ENCODE peak calls at places on chromosomes 16 and 17, in eight cellular contexts. One of them, this sample, is unnamed.

GRCh38 chr17:7548585-7549400 is at the start of gene TNFSF12:
- DNase-seq in GM23338: peak
- DNase-seq in RWPE1: no peak
- DNase-seq in CD4-positive, alpha-beta T cell: peak
- DNase-seq in AG09309: no peak
- DNase-seq in cardiac fibroblast: peak
- DNase-seq in CD8-positive, alpha-beta T cell: peak
- DNase-seq in fibroblast of mammary gland: no peak
- DNase-seq in this sample: peak

GRCh38 chr17:933168-934083 is 46.1 kb downstream of the NXN start:
- DNase-seq in CD4-positive, alpha-beta T cell: no peak
- DNase-seq in RWPE1: peak
- DNase-seq in cardiac fibroblast: peak
- DNase-seq in AG09309: peak
- DNase-seq in CD8-positive, alpha-beta T cell: no peak
- DNase-seq in fibroblast of mammary gland: peak
- DNase-seq in GM23338: peak
- DNase-seq in this sample: peak

GRCh38 chr16:68288252-68288650 is 22.5 kb downstream of the SLC7A6OS start:
- DNase-seq in fibroblast of mammary gland: no peak
- DNase-seq in GM23338: no peak
- DNase-seq in RWPE1: no peak
- DNase-seq in cardiac fibroblast: no peak
- DNase-seq in CD4-positive, alpha-beta T cell: no peak
- DNase-seq in CD8-positive, alpha-beta T cell: no peak
- DNase-seq in AG09309: no peak
- DNase-seq in this sample: no peak

GRCh38 chr17:41013181-41013580 is 4.3 kb upstream of the KRTAP3-1 start:
- DNase-seq in cardiac fibroblast: no peak
- DNase-seq in fibroblast of mammary gland: peak
- DNase-seq in RWPE1: no peak
- DNase-seq in GM23338: no peak
- DNase-seq in AG09309: peak
- DNase-seq in CD4-positive, alpha-beta T cell: no peak
- DNase-seq in CD8-positive, alpha-beta T cell: no peak
- DNase-seq in this sample: peak

GRCh38 chr16:72464597-72465368 is 292.8 kb upstream of the PMFBP1 start:
- DNase-seq in GM23338: no peak
- DNase-seq in fibroblast of mammary gland: no peak
- DNase-seq in CD4-positive, alpha-beta T cell: no peak
- DNase-seq in RWPE1: no peak
- DNase-seq in CD8-positive, alpha-beta T cell: no peak
- DNase-seq in cardiac fibroblast: no peak
- DNase-seq in AG09309: no peak
- DNase-seq in this sample: no peak

GRCh38 chr16:24734382-24734781 is 4.9 kb downstream of the TNRC6A start:
- DNase-seq in fibroblast of mammary gland: peak
- DNase-seq in AG09309: no peak
- DNase-seq in cardiac fibroblast: peak
- DNase-seq in GM23338: no peak
- DNase-seq in RWPE1: no peak
- DNase-seq in CD8-positive, alpha-beta T cell: no peak
- DNase-seq in CD4-positive, alpha-beta T cell: no peak
- DNase-seq in this sample: no peak

GRCh38 chr17:19744922-19745757 is 3.0 kb downstream of the ALDH3A1 start:
- DNase-seq in CD4-positive, alpha-beta T cell: peak
- DNase-seq in cardiac fibroblast: peak
- DNase-seq in GM23338: peak
- DNase-seq in RWPE1: no peak
- DNase-seq in fibroblast of mammary gland: peak
- DNase-seq in AG09309: no peak
- DNase-seq in CD8-positive, alpha-beta T cell: peak
- DNase-seq in this sample: peak

GRCh38 chr17:67025216-67025792 is 19.1 kb upstream of the CACNG1 start:
- DNase-seq in RWPE1: no peak
- DNase-seq in CD4-positive, alpha-beta T cell: no peak
- DNase-seq in GM23338: no peak
- DNase-seq in AG09309: no peak
- DNase-seq in CD8-positive, alpha-beta T cell: no peak
- DNase-seq in cardiac fibroblast: no peak
- DNase-seq in fibroblast of mammary gland: no peak
- DNase-seq in this sample: no peak

GRCh38 chr17:41982026-41982989 is 15.7 kb downstream of the CNP start:
- DNase-seq in fibroblast of mammary gland: peak
- DNase-seq in AG09309: no peak
- DNase-seq in GM23338: no peak
- DNase-seq in RWPE1: no peak
- DNase-seq in cardiac fibroblast: no peak
- DNase-seq in CD4-positive, alpha-beta T cell: no peak
- DNase-seq in CD8-positive, alpha-beta T cell: no peak
- DNase-seq in this sample: no peak

GRCh38 chr17:67200727-67201301 is 44.2 kb downstream of the HELZ start:
- DNase-seq in RWPE1: peak
- DNase-seq in fibroblast of mammary gland: peak
- DNase-seq in cardiac fibroblast: no peak
- DNase-seq in CD8-positive, alpha-beta T cell: no peak
- DNase-seq in GM23338: peak
- DNase-seq in CD4-positive, alpha-beta T cell: no peak
- DNase-seq in AG09309: no peak
- DNase-seq in this sample: peak

GRCh38 chr16:21156767-21157467 is 1.6 kb upstream of the LDAF1 start:
- DNase-seq in fibroblast of mammary gland: peak
- DNase-seq in CD8-positive, alpha-beta T cell: no peak
- DNase-seq in cardiac fibroblast: peak
- DNase-seq in RWPE1: peak
- DNase-seq in CD4-positive, alpha-beta T cell: no peak
- DNase-seq in GM23338: peak
- DNase-seq in AG09309: peak
- DNase-seq in this sample: peak

GRCh38 chr17:6303664-6304063 is 131.3 kb downstream of the AIPL1 start:
- DNase-seq in AG09309: no peak
- DNase-seq in CD8-positive, alpha-beta T cell: no peak
- DNase-seq in CD4-positive, alpha-beta T cell: no peak
- DNase-seq in fibroblast of mammary gland: no peak
- DNase-seq in GM23338: peak
- DNase-seq in RWPE1: peak
- DNase-seq in cardiac fibroblast: peak
- DNase-seq in this sample: peak

GRCh38 chr16:3570420-3571062 is 6.7 kb downstream of the NLRC3 start:
- DNase-seq in fibroblast of mammary gland: no peak
- DNase-seq in GM23338: no peak
- DNase-seq in CD4-positive, alpha-beta T cell: no peak
- DNase-seq in AG09309: no peak
- DNase-seq in RWPE1: no peak
- DNase-seq in CD8-positive, alpha-beta T cell: no peak
- DNase-seq in cardiac fibroblast: no peak
- DNase-seq in this sample: no peak

GRCh38 chr16:87006021-87006420 is 311.2 kb downstream of the C16orf95 start:
- DNase-seq in fibroblast of mammary gland: no peak
- DNase-seq in CD8-positive, alpha-beta T cell: no peak
- DNase-seq in CD4-positive, alpha-beta T cell: no peak
- DNase-seq in RWPE1: no peak
- DNase-seq in AG09309: no peak
- DNase-seq in GM23338: no peak
- DNase-seq in cardiac fibroblast: no peak
- DNase-seq in this sample: no peak

GRCh38 chr16:87012954-87013938 is 303.9 kb downstream of the C16orf95 start:
- DNase-seq in AG09309: no peak
- DNase-seq in RWPE1: no peak
- DNase-seq in GM23338: peak
- DNase-seq in cardiac fibroblast: no peak
- DNase-seq in fibroblast of mammary gland: no peak
- DNase-seq in CD8-positive, alpha-beta T cell: no peak
- DNase-seq in CD4-positive, alpha-beta T cell: no peak
- DNase-seq in this sample: no peak

GRCh38 chr16:87007907-87008306 is 309.3 kb downstream of the C16orf95 start:
- DNase-seq in AG09309: no peak
- DNase-seq in CD4-positive, alpha-beta T cell: no peak
- DNase-seq in GM23338: no peak
- DNase-seq in CD8-positive, alpha-beta T cell: no peak
- DNase-seq in fibroblast of mammary gland: no peak
- DNase-seq in RWPE1: no peak
- DNase-seq in cardiac fibroblast: no peak
- DNase-seq in this sample: no peak

GRCh38 chr16:87006789-87007745 is 310.1 kb downstream of the C16orf95 start:
- DNase-seq in CD4-positive, alpha-beta T cell: no peak
- DNase-seq in GM23338: no peak
- DNase-seq in RWPE1: no peak
- DNase-seq in fibroblast of mammary gland: peak
- DNase-seq in CD8-positive, alpha-beta T cell: no peak
- DNase-seq in AG09309: no peak
- DNase-seq in cardiac fibroblast: no peak
- DNase-seq in this sample: no peak

DNA sequence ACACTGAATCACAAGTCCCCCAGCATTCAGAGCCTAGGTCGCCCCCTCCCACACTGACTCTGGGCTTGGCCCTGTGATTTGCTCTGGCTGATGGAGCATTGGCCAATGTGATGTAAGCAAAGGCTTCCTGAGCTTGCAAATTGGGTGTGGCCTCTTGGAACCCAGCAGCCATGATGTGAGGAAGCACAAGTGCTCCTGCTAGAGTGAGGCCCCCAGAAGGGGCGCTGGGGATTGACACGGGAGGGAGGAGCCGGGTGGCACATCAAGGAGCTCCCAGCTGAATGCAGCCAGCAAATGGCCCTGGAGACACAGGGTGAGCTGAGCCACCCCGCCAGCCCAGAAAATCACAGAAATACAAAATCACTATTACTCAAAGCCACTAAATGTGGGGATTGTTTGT is 308.5 kb downstream of the C16orf95 start:
- DNase-seq in RWPE1: no peak
- DNase-seq in cardiac fibroblast: no peak
- DNase-seq in CD4-positive, alpha-beta T cell: no peak
- DNase-seq in CD8-positive, alpha-beta T cell: no peak
- DNase-seq in GM23338: no peak
- DNase-seq in AG09309: no peak
- DNase-seq in fibroblast of mammary gland: no peak
- DNase-seq in this sample: no peak
- TF ChIP-seq CTCF in RWPE1: no peak
- TF ChIP-seq CTCF in cardiac fibroblast: no peak
- TF ChIP-seq CTCF in CD4-positive, alpha-beta T cell: no peak
- TF ChIP-seq CTCF in CD8-positive, alpha-beta T cell: no peak
- TF ChIP-seq CTCF in GM23338: no peak
- TF ChIP-seq CTCF in AG09309: no peak
- TF ChIP-seq CTCF in fibroblast of mammary gland: no peak
- TF ChIP-seq CTCF in this sample: no peak

DNA sequence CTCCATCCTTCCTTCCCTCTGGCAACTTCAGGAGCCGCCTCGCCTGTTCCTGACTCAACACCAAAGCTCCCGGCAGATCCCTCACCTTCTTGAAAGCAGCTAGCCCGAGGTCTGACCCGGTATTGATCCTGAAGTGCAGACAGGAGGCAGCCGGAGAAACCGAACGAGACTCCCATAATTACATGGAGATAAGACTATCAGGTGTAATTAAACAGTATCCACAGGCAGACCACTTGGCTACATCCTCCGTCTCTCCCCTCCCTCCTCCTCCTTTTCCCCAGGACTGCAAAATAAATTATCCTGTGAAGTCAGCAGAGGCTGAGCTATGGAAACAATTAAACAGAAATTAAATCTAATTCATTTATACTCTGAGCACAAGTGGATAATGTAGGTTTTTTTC is 93.0 kb downstream of the RBFOX3 start:
- DNase-seq in GM23338: no peak
- DNase-seq in RWPE1: no peak
- DNase-seq in AG09309: no peak
- DNase-seq in CD8-positive, alpha-beta T cell: no peak
- DNase-seq in CD4-positive, alpha-beta T cell: no peak
- DNase-seq in cardiac fibroblast: no peak
- DNase-seq in fibroblast of mammary gland: no peak
- DNase-seq in this sample: no peak
- TF ChIP-seq CTCF in GM23338: no peak
- TF ChIP-seq CTCF in RWPE1: no peak
- TF ChIP-seq CTCF in AG09309: no peak
- TF ChIP-seq CTCF in CD8-positive, alpha-beta T cell: no peak
- TF ChIP-seq CTCF in CD4-positive, alpha-beta T cell: no peak
- TF ChIP-seq CTCF in cardiac fibroblast: no peak
- TF ChIP-seq CTCF in fibroblast of mammary gland: no peak
- TF ChIP-seq CTCF in this sample: no peak

GRCh38 chr16:11129378-11129781 is 126.6 kb downstream of the SOCS1 start:
- DNase-seq in AG09309: no peak
- DNase-seq in RWPE1: no peak
- DNase-seq in CD4-positive, alpha-beta T cell: no peak
- DNase-seq in GM23338: no peak
- DNase-seq in fibroblast of mammary gland: peak
- DNase-seq in CD8-positive, alpha-beta T cell: no peak
- DNase-seq in cardiac fibroblast: peak
- DNase-seq in this sample: no peak

GRCh38 chr16:11125936-11126335 is 130.1 kb downstream of the SOCS1 start:
- DNase-seq in CD8-positive, alpha-beta T cell: no peak
- DNase-seq in fibroblast of mammary gland: no peak
- DNase-seq in cardiac fibroblast: no peak
- DNase-seq in AG09309: no peak
- DNase-seq in RWPE1: no peak
- DNase-seq in CD4-positive, alpha-beta T cell: no peak
- DNase-seq in GM23338: no peak
- DNase-seq in this sample: no peak

GRCh38 chr16:11126389-11127072 is 129.5 kb downstream of the SOCS1 start:
- DNase-seq in GM23338: no peak
- DNase-seq in AG09309: no peak
- DNase-seq in RWPE1: no peak
- DNase-seq in fibroblast of mammary gland: no peak
- DNase-seq in cardiac fibroblast: no peak
- DNase-seq in CD8-positive, alpha-beta T cell: no peak
- DNase-seq in CD4-positive, alpha-beta T cell: no peak
- DNase-seq in this sample: no peak

GRCh38 chr16:11128211-11129123 is 127.5 kb downstream of the SOCS1 start:
- DNase-seq in RWPE1: no peak
- DNase-seq in cardiac fibroblast: peak
- DNase-seq in AG09309: peak
- DNase-seq in CD4-positive, alpha-beta T cell: no peak
- DNase-seq in fibroblast of mammary gland: peak
- DNase-seq in CD8-positive, alpha-beta T cell: no peak
- DNase-seq in GM23338: no peak
- DNase-seq in this sample: peak

DNA sequence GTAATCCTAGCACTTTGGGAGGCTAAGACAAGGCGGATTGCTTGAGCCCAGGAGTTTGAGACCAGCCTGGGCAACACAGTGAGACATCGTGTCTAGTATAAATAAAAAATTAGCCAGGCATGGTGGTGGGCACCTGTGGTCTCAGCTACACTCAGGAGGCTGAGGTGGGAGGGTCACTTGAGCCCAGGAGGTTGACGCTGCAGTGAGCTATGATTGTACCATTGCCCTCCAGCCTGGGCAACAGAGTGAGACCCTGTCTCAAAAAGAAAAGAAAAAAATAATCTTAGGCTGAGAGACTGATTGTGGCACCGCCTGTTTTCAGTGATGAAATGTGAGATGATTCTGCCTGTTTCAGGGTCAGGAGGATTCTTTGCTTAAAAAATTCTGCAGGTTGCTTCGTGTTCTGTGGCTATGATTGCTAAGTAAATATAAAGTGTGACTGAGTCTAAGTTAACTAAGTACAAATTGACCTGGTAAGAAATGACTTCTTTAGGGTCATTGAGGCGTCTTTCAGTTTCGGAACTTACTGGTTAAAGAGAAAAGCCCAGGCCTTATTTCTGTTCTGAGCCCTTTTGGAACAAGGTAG is 128.3 kb downstream of the SOCS1 start:
- DNase-seq in CD4-positive, alpha-beta T cell: no peak
- DNase-seq in CD8-positive, alpha-beta T cell: no peak
- DNase-seq in RWPE1: no peak
- DNase-seq in GM23338: no peak
- DNase-seq in fibroblast of mammary gland: no peak
- DNase-seq in AG09309: no peak
- DNase-seq in cardiac fibroblast: no peak
- DNase-seq in this sample: peak
- TF ChIP-seq CTCF in CD4-positive, alpha-beta T cell: no peak
- TF ChIP-seq CTCF in CD8-positive, alpha-beta T cell: no peak
- TF ChIP-seq CTCF in RWPE1: no peak
- TF ChIP-seq CTCF in GM23338: no peak
- TF ChIP-seq CTCF in fibroblast of mammary gland: no peak
- TF ChIP-seq CTCF in AG09309: no peak
- TF ChIP-seq CTCF in cardiac fibroblast: no peak
- TF ChIP-seq CTCF in this sample: no peak

GRCh38 chr17:49318438-49318965 is 43.5 kb downstream of the ZNF652 start:
- DNase-seq in RWPE1: no peak
- DNase-seq in cardiac fibroblast: no peak
- DNase-seq in AG09309: no peak
- DNase-seq in CD4-positive, alpha-beta T cell: no peak
- DNase-seq in CD8-positive, alpha-beta T cell: no peak
- DNase-seq in GM23338: no peak
- DNase-seq in fibroblast of mammary gland: no peak
- DNase-seq in this sample: no peak
- TF ChIP-seq CTCF in RWPE1: no peak
- TF ChIP-seq CTCF in cardiac fibroblast: no peak
- TF ChIP-seq CTCF in AG09309: no peak
- TF ChIP-seq CTCF in CD4-positive, alpha-beta T cell: no peak
- TF ChIP-seq CTCF in CD8-positive, alpha-beta T cell: no peak
- TF ChIP-seq CTCF in GM23338: no peak
- TF ChIP-seq CTCF in fibroblast of mammary gland: no peak
- TF ChIP-seq CTCF in this sample: no peak

This sample was measured in epithelial cell of esophagus.